ENCODE peak calls at places on chromosomes 11 and 22, in eight cellular contexts. U is bronchial epithelial cell; W is activated CD8-positive, alpha-beta T cell treated with anti-CD3 and anti-CD28 coated beads for 36 hours; B is pancreas; F is endothelial cell; Z is AG10803; C is mammary epithelial cell; V is psoas muscle. H is an unnamed sample.

GRCh38 chr22:39625554-39626537 is 55.3 kb downstream of the CACNA1I start:
- DNase-seq in U (no peak), W (no peak), B (no peak), F (no peak), Z (no peak), C (no peak), V (no peak), H (no peak)

GRCh38 chr11:60810583-60810982 is 25.4 kb downstream of the MS4A10 start:
- DNase-seq in U (no peak), W (no peak), B (no peak), F (peak), Z (no peak), C (no peak), V (no peak), H (no peak)

GRCh38 chr11:17985517-17985916 is 27.3 kb downstream of the SERGEF start:
- DNase-seq in U (peak), W (no peak), B (peak), F (no peak), Z (no peak), C (peak), V (no peak), H (peak)

GRCh38 chr11:65810046-65810868 is 23.4 kb downstream of the OVOL1 start:
- DNase-seq in U (no peak), W (no peak), B (no peak), F (no peak), Z (no peak), C (no peak), V (no peak), H (no peak)

GRCh38 chr11:15828241-15828903 is 528.0 kb downstream of the SOX6 start:
- DNase-seq in U (no peak), W (no peak), B (no peak), F (no peak), Z (no peak), C (no peak), V (no peak), H (no peak)

GRCh38 chr11:114155116-114155515 is 95.6 kb downstream of the ZBTB16 start:
- DNase-seq in U (no peak), W (no peak), B (no peak), F (no peak), Z (no peak), C (no peak), V (no peak), H (no peak)

GRCh38 chr11:47347134-47347533 is 5.4 kb downstream of the MYBPC3 start:
- DNase-seq in U (no peak), W (no peak), B (no peak), F (no peak), Z (no peak), C (no peak), V (no peak), H (no peak)

GRCh38 chr11:72224587-72225410 is at the start of gene INPPL1:
- DNase-seq in U (no peak), W (peak), B (peak), F (peak), Z (no peak), C (peak), V (peak), H (peak)

GRCh38 chr22:21594865-21595452 is 27.4 kb downstream of the UBE2L3 start:
- DNase-seq in U (no peak), W (no peak), B (no peak), F (no peak), Z (no peak), C (no peak), V (no peak), H (no peak)

GRCh38 chr11:116563028-116563712 is 209.6 kb downstream of the BUD13 start:
- DNase-seq in U (peak), W (no peak), B (peak), F (no peak), Z (peak), C (no peak), V (no peak), H (no peak)

GRCh38 chr22:29325785-29326315 is 10.4 kb upstream of the RASL10A start:
- DNase-seq in U (no peak), W (no peak), B (no peak), F (no peak), Z (no peak), C (no peak), V (no peak), H (no peak)

GRCh38 chr22:23376256-23376655 is 195.9 kb downstream of the BCR start:
- DNase-seq in U (peak), W (peak), B (no peak), F (peak), Z (no peak), C (peak), V (no peak), H (no peak)
- TF ChIP-seq CTCF in U (peak), W (no peak), B (no peak), F (peak), Z (peak), C (peak), V (no peak), H (no peak)

GRCh38 chr11:40816976-40817375 is 642.5 kb downstream of the LRRC4C start:
- DNase-seq in U (no peak), W (no peak), B (no peak), F (no peak), Z (no peak), C (no peak), V (no peak), H (no peak)

GRCh38 chr11:40819230-40819629 is 640.2 kb downstream of the LRRC4C start:
- DNase-seq in U (no peak), W (no peak), B (no peak), F (no peak), Z (no peak), C (peak), V (no peak), H (no peak)
- TF ChIP-seq CTCF in U (no peak), W (no peak), B (no peak), F (no peak), Z (no peak), C (no peak), V (no peak), H (no peak)

DNA sequence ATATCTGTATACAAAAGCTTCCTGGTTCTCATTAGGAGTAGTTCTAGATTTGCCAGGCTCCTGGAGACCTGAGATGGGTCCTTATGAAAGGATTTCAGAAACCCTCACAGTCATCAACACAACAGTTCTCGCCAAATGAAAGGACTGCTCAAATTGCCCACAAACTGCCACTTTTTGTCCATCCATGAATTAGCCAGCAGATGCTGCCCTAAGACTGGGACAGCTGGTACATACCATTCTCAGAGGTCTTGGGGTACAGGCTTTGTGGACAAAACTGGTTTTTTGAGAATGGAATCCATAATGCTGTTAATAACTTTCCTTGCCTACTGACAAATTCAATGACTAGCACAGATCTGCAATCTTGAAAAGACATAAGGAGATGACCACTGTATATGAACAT is 23.4 kb upstream of the BDNF start:
- DNase-seq in U (no peak), W (no peak), B (no peak), F (no peak), Z (peak), C (no peak), V (no peak), H (no peak)
- TF ChIP-seq CTCF in U (no peak), W (no peak), B (no peak), F (no peak), Z (peak), C (no peak), V (no peak), H (no peak)

DNA sequence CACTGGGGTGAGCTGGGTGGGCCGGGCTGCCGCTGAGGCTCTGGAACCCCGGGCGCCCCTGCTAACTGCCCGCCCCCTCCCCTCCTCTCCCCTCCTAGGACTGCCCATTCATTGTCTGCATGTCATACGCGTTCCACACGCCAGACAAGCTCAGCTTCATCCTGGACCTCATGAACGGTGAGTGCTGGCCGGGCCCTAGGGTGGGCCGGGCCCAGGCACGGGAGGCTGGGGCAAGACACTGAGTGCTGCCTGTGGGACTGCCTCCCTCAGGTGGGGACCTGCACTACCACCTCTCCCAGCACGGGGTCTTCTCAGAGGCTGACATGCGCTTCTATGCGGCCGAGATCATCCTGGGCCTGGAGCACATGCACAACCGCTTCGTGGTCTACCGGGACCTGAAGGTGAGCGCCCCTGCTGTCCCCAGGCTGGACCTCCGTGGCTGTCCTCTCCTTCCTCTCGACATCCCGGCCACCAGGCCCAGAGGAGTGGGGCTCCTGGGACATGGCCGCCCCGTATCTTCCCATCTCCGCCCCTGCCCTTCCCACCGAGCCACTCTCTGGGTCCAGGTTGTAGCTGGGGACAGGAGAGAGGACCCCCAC is 7.5 kb upstream of the ANKRD13D start:
- DNase-seq in U (no peak), W (no peak), B (no peak), F (no peak), Z (no peak), C (no peak), V (peak), H (no peak)
- TF ChIP-seq CTCF in U (no peak), W (no peak), B (no peak), F (no peak), Z (no peak), C (no peak), V (no peak), H (no peak)

GRCh38 chr22:50625568-50626313 is 2.2 kb downstream of the ARSA start:
- DNase-seq in U (no peak), W (no peak), B (peak), F (peak), Z (no peak), C (no peak), V (no peak), H (no peak)
- TF ChIP-seq CTCF in U (peak), W (no peak), B (no peak), F (no peak), Z (no peak), C (no peak), V (peak), H (no peak)

DNA sequence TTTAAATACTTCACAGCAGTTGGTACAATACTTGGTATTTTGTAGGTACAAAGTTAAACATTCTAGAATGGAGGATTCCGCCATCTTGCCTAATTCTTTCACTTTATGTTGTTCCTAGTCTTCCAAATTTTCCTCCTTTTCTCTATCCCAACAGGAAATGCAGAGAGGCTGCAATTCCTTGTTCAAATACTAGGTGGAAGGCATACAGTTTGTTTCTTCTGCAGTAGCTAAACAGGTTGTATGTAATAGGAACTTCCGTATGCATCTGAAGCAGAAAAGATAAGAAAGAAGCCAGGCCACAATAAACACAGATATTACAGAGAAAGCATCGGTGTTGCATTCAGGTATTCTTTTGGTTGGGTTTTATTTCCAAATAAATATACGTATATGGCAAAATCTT is 186.4 kb upstream of the MTMR2 start:
- DNase-seq in U (no peak), W (no peak), B (no peak), F (no peak), Z (no peak), C (no peak), V (no peak), H (no peak)
- TF ChIP-seq CTCF in U (peak), W (no peak), B (no peak), F (no peak), Z (no peak), C (no peak), V (no peak), H (no peak)

DNA sequence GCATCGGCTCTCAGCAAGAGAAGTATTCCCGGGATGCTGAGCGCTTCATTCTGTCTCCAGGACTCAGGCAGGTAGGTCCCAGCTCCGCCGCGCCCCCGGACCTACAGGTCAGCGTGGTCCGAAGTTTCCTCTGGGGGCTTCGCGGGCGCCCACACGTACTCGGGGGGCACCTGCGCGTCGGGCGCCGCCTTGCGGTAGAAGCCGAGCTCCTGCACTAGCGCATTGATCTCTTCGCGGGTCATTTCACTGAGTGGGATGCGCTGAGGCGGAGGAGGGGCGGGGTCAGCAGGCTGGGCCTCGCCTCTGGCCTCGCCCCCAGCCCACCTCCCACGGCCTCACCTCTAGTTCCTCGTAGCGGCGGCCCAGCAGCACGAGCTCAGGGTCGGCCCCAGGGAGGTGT is 2.5 kb downstream of the SELENOM start:
- DNase-seq in U (no peak), W (peak), B (no peak), F (peak), Z (no peak), C (no peak), V (no peak), H (no peak)
- TF ChIP-seq CTCF in U (peak), W (peak), B (no peak), F (peak), Z (peak), C (peak), V (peak), H (peak)

DNA sequence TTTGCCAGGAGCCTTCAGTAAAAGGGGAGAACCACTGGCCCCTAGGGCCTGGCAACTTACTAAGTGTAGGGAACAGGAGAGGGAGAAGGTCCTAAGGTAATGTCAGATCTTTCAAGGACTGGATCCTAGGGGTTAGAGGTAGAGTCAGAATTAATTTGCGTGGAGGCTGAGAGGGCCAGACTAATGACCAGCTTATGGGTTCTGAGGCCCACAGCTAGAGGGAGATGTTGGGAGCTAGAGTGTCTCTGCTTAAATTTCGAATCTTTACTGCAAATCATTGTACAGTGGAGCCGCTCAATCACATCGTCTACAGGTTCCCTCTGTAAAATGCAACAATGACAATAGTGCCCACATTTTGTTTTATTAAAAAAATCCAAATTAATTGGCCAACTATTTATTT is 31.4 kb downstream of the CLMP start:
- DNase-seq in U (no peak), W (no peak), B (no peak), F (no peak), Z (no peak), C (no peak), V (no peak), H (no peak)
- TF ChIP-seq CTCF in U (peak), W (no peak), B (no peak), F (no peak), Z (peak), C (no peak), V (no peak), H (no peak)

DNA sequence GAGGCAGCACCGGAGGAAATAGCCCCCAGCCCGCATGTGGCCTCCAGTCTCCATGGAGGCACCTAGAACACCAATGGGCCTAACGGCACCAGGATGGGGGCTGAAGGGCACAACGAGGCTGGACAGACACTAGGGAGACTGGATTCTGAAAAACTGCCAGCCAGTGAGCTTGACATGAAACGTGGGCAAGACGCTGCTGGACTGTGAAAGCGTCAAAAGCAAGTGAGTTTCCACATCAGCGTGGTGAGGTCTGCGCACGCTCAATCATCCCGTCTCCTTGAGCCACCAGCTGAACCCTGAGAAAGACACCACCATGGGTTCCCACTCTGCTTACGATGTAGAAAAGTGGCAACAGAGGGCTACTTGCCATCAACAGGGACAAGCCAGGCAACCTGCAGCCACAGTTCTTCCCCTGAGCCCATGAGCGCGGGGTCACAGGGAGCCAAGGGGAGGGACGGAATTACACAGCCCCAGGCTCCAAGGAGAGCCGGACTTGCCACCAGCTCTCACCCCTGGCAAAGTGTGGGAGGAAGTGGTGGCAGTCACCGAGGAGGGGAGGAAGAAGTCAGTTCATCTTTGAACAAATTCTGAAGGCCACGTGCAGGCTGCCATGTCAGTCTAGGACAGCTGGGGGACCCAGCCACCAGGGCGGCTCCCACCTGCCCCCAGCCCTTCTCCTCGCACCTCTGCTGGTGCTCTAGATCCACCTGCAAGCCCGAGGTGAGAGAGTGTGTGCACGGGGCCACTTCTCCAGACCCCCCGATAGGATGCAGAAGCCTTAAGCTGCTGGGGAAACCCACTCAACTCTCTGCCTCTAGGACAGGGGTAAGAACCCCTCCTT is 131.1 kb downstream of the MPPED1 start:
- DNase-seq in U (no peak), W (no peak), B (no peak), F (no peak), Z (no peak), C (no peak), V (no peak), H (no peak)
- TF ChIP-seq CTCF in U (no peak), W (no peak), B (no peak), F (no peak), Z (no peak), C (no peak), V (no peak), H (no peak)